ENCODE peak calls at places on chromosomes 2 and 18, in six cellular contexts. O, E, V, T, N and H are unnamed samples.
A peak's percentile ranks its signal among the peaks of the same experiment; 100 is the strongest.

GRCh38 chr18:63444567-63444966 is 22.3 kb upstream of the VPS4B start:
- DNase-seq in O (no peak), E (no peak), V (no peak), T (no peak), N (peak; percentile 83), H (no peak)

GRCh38 chr2:240933966-240934700 is 28.0 kb downstream of the CROCC2 start:
- DNase-seq in O (peak; percentile 10), E (no peak), V (peak; percentile 41), T (no peak), N (no peak), H (no peak)

GRCh38 chr2:14614011-14614410 is 18.5 kb upstream of the LRATD1 start:
- DNase-seq in O (no peak), E (no peak), V (no peak), T (no peak), N (no peak), H (no peak)

GRCh38 chr2:239319261-239319661 is 81.6 kb downstream of the HDAC4 start:
- DNase-seq in O (peak; percentile 30), E (no peak), V (peak; percentile 51), T (no peak), N (peak; percentile 69), H (no peak)

GRCh38 chr2:30136729-30137444 is 9.9 kb upstream of the YPEL5 start:
- DNase-seq in O (no peak), E (no peak), V (no peak), T (no peak), N (peak; percentile 47), H (no peak)

GRCh38 chr2:133579295-133579694 is 11.0 kb upstream of the NCKAP5 start:
- DNase-seq in O (peak; percentile 58), E (no peak), V (no peak), T (no peak), N (peak; percentile 96), H (no peak)

GRCh38 chr2:176398783-176399182 is 129.5 kb downstream of the MTX2 start:
- DNase-seq in O (no peak), E (no peak), V (no peak), T (no peak), N (peak; percentile 59), H (no peak)

GRCh38 chr2:101754613-101755012 is 57.1 kb downstream of the MAP4K4 start:
- DNase-seq in O (no peak), E (no peak), V (no peak), T (no peak), N (peak; percentile 77), H (no peak)

GRCh38 chr2:149827585-149828156 is 240.1 kb upstream of the MMADHC start:
- DNase-seq in O (no peak), E (no peak), V (no peak), T (no peak), N (no peak), H (no peak)

GRCh38 chr2:47309472-47309951 is 93.4 kb upstream of the MSH2 start:
- DNase-seq in O (no peak), E (no peak), V (no peak), T (no peak), N (no peak), H (no peak)

GRCh38 chr18:44927127-44927849 is 246.6 kb downstream of the SETBP1 start:
- DNase-seq in O (no peak), E (no peak), V (no peak), T (no peak), N (peak; percentile 58), H (no peak)

GRCh38 chr18:23982154-23983071 is 32.1 kb upstream of the TTC39C start:
- DNase-seq in O (peak; percentile 58), E (peak; percentile 19), V (peak; percentile 71), T (no peak), N (peak; percentile 49), H (no peak)

GRCh38 chr2:23605236-23605635 is 220.3 kb downstream of the KLHL29 start:
- DNase-seq in O (no peak), E (no peak), V (no peak), T (no peak), N (no peak), H (no peak)

GRCh38 chr2:96952976-96953610 is 33.3 kb downstream of the FAM178B start:
- DNase-seq in O (no peak), E (no peak), V (no peak), T (no peak), N (no peak), H (no peak)

GRCh38 chr2:174485763-174486613 is 841 bp downstream of the GPR155 start:
- DNase-seq in O (peak; percentile 16), E (no peak), V (no peak), T (peak; percentile 54), N (peak; percentile 21), H (no peak)

GRCh38 chr18:76982038-76982437 is 150.5 kb downstream of the MBP start:
- DNase-seq in O (no peak), E (no peak), V (peak; percentile 24), T (peak; percentile 36), N (no peak), H (no peak)

GRCh38 chr2:179963626-179964025 is 43.5 kb downstream of the CWC22 start:
- DNase-seq in O (no peak), E (no peak), V (no peak), T (no peak), N (peak; percentile 42), H (no peak)

GRCh38 chr18:11950824-11951223 is 30.5 kb upstream of the IMPA2 start:
- DNase-seq in O (no peak), E (no peak), V (no peak), T (no peak), N (no peak), H (no peak)

GRCh38 chr18:31591628-31592027 is at the start of gene TTR:
- DNase-seq in O (no peak), E (no peak), V (no peak), T (no peak), N (no peak), H (no peak)

DNA sequence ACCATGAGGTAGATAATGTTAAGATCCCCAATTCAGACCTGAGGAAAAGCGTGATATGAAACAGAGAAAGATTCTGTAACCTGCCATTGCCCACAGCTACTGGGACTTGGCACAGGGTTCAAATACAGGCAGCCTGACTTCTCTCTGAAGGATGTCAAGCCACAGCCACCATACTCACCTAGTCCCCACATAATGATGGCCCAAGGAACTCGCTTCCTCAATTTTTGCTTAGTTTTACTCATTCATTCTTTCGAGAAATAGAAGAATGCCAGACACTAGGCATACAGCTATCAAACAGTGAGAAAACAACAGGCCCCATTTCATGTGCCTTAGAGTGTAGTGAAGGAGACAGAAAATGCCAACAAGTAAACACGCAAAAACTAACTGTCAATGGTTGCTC is 980 bp upstream of the SULT1C4 start:
- DNase-seq in O (no peak), E (no peak), V (no peak), T (no peak), N (no peak), H (no peak)
- H3K27ac ChIP-seq in O (peak overlapping the region; percentile 81), E (no peak overlapping the region), V (peak overlapping the region; percentile 39), T (no peak overlapping the region), N (no peak overlapping the region), H (no peak overlapping the region)

DNA sequence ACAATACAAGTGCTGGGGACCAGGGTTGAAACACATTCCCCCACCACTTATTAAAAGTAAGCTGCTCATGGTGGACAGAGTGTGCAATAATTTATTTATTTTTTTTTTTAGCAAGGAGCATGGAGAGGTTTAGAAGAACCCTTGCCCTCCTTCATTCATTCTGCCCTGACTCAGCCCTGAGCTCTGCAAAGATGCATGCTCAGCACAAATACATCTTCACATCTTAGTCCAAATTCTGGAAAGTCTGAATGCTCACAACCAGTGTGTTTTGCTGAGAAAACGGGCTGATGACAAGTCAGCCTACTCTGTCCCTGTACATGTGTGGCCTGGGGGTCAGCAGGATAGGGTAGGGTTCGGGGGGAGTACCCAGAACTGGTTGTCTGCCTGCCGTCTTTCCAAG is 76.5 kb downstream of the ADD2 start:
- DNase-seq in O (no peak), E (no peak), V (peak; percentile 22), T (peak; percentile 25), N (no peak), H (no peak)
- H3K4me1 ChIP-seq in O (peaks cover 6% of the 10 kb centered on the region), E (peaks cover 7% of the 10 kb centered on the region), V (peaks cover 6% of the 10 kb centered on the region), T (no peaks in the 10 kb centered on the region), N (no peaks in the 10 kb centered on the region), H (no peaks in the 10 kb centered on the region)

GRCh38 chr2:200308421-200309295 is 2.2 kb downstream of the SPATS2L start:
- DNase-seq in O (no peak), E (no peak), V (no peak), T (no peak), N (peak; percentile 49), H (no peak)
- H3K4me3 ChIP-seq in O (peak overlapping the region; percentile 93), E (peak overlapping the region; percentile 77), V (peak overlapping the region; percentile 94), T (no peak overlapping the region), N (peak overlapping the region; percentile 85), H (no peak overlapping the region)

GRCh38 chr18:13272411-13272810 is 53.9 kb downstream of the LDLRAD4 start:
- DNase-seq in O (peak; percentile 59), E (no peak), V (peak; percentile 33), T (peak; percentile 44), N (no peak), H (no peak)

GRCh38 chr18:13276530-13277520 is 58.3 kb downstream of the LDLRAD4 start:
- DNase-seq in O (no peak), E (no peak), V (no peak), T (no peak), N (no peak), H (peak; percentile 38)

GRCh38 chr18:13275075-13275474 is 56.5 kb downstream of the LDLRAD4 start:
- DNase-seq in O (no peak), E (no peak), V (no peak), T (no peak), N (no peak), H (no peak)

GRCh38 chr18:13271512-13271911 is 53.0 kb downstream of the LDLRAD4 start:
- DNase-seq in O (peak; percentile 58), E (no peak), V (no peak), T (peak; percentile 27), N (no peak), H (no peak)

GRCh38 chr18:13273800-13274199 is 55.2 kb downstream of the LDLRAD4 start:
- DNase-seq in O (no peak), E (no peak), V (peak; percentile 30), T (peak; percentile 68), N (no peak), H (no peak)
- H3K27ac ChIP-seq in O (no peak overlapping the region), E (no peak overlapping the region), V (no peak overlapping the region), T (peak overlapping the region; percentile 14), N (no peak overlapping the region), H (peak overlapping the region; percentile 68)

DNA sequence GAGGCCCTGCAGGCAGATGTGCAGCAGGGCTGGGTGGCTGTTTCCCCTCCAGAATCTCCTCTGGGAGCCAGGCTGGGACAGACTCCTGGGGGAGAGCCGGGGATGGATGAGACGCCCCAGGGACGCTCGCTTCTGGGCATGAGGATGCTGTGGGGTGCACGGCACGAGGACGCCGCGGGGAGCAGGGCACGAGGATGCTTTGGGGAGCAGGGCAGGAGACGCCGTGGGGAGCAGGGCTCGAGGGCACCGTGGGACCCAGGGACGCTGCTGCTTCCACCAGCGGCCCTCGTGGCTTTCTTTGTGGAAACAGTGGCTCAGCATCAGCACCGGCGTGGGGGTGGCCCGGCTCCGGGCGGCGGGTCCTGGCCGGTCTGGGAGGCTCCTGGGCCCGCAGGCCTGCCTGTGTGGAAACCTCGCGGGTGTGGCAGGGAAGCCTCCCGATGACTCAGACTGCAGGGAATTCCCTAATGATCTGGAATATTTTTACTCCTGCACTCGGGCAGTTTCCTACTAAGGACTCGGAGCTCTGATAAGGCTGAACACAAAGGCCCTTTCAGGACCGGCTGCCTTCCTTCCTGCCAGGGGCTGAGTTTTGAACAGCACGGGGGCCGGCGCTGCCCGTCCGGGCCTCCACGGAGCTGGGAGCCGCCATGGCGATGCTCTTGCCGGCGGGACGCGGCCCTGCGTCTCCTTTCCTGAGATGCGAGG is 62.6 kb downstream of the NFATC1 start:
- DNase-seq in O (peak; percentile 76), E (peak; percentile 48), V (peak; percentile 87), T (no peak), N (peak; percentile 80), H (no peak)
- H3K4me1 ChIP-seq in O (peaks cover 51% of the 10 kb centered on the region), E (peaks cover 8% of the 10 kb centered on the region), V (peaks cover 39% of the 10 kb centered on the region), T (no peaks in the 10 kb centered on the region), N (peaks cover 11% of the 10 kb centered on the region), H (no peaks in the 10 kb centered on the region)